ENCODE peak calls at places on chromosomes 7 and 10, in seven cellular contexts. W is thoracic aorta, X is cardiac muscle cell, F is lower lobe of right lung, I is Panc1, K is left lung, P is sigmoid colon. R is an unnamed sample. For H3K4me1, the result is how much of the 10 kb centered on the place peaks cover.

GRCh38 chr10:120422459-120422858 is 34.6 kb upstream of the PLPP4 start:
- DNase-seq in W (no peak), X (no peak), F (no peak), I (no peak), K (no peak), P (no peak), R (no peak)

GRCh38 chr7:69782917-69783684 is 184.8 kb downstream of the AUTS2 start:
- DNase-seq in W (no peak), X (no peak), F (no peak), I (no peak), K (peak), P (peak), R (no peak)

GRCh38 chr7:144863320-144863647 is 27.4 kb upstream of the TPK1 start:
- DNase-seq in W (no peak), X (no peak), F (no peak), I (no peak), K (no peak), P (no peak), R (no peak)

GRCh38 chr7:101555269-101555920 is 73.7 kb downstream of the MYL10 start:
- DNase-seq in W (no peak), X (no peak), F (no peak), I (no peak), K (peak), P (no peak), R (peak)

GRCh38 chr10:15027741-15028140 is 16.0 kb upstream of the OLAH start:
- DNase-seq in W (no peak), X (peak), F (no peak), I (no peak), K (no peak), P (no peak), R (no peak)

GRCh38 chr7:87339373-87339897 is 6.0 kb upstream of the CROT start:
- DNase-seq in W (no peak), X (no peak), F (no peak), I (no peak), K (no peak), P (no peak), R (no peak)

GRCh38 chr7:18693401-18693800 is 197.9 kb downstream of the HDAC9 start:
- DNase-seq in W (no peak), X (peak), F (no peak), I (peak), K (no peak), P (peak), R (no peak)

GRCh38 chr10:6050801-6051445 is 11.2 kb downstream of the IL2RA start:
- DNase-seq in W (no peak), X (no peak), F (peak), I (peak), K (peak), P (peak), R (peak)

GRCh38 chr10:95467162-95467599 is 94.0 kb downstream of the SORBS1 start:
- DNase-seq in W (no peak), X (peak), F (peak), I (no peak), K (no peak), P (peak), R (peak)

GRCh38 chr10:76786673-76787072 is 850.9 kb downstream of the KCNMA1 start:
- DNase-seq in W (no peak), X (no peak), F (no peak), I (no peak), K (no peak), P (no peak), R (no peak)

GRCh38 chr7:120989571-120990220 is 1.2 kb downstream of the CPED1 start:
- DNase-seq in W (no peak), X (no peak), F (no peak), I (no peak), K (no peak), P (peak), R (no peak)

GRCh38 chr10:118501637-118502440 is 93.6 kb downstream of the PRLHR start:
- DNase-seq in W (no peak), X (no peak), F (no peak), I (no peak), K (no peak), P (no peak), R (no peak)

GRCh38 chr10:88408111-88408510 is 175.0 kb downstream of the RNLS start:
- DNase-seq in W (no peak), X (no peak), F (no peak), I (no peak), K (no peak), P (no peak), R (no peak)

GRCh38 chr10:88413412-88413811 is 169.7 kb downstream of the RNLS start:
- DNase-seq in W (no peak), X (no peak), F (no peak), I (no peak), K (no peak), P (no peak), R (no peak)

GRCh38 chr10:88409824-88410223 is 173.3 kb downstream of the RNLS start:
- DNase-seq in W (no peak), X (no peak), F (no peak), I (no peak), K (no peak), P (no peak), R (no peak)

GRCh38 chr10:88409236-88409635 is 173.9 kb downstream of the RNLS start:
- DNase-seq in W (no peak), X (no peak), F (no peak), I (no peak), K (no peak), P (no peak), R (no peak)

DNA sequence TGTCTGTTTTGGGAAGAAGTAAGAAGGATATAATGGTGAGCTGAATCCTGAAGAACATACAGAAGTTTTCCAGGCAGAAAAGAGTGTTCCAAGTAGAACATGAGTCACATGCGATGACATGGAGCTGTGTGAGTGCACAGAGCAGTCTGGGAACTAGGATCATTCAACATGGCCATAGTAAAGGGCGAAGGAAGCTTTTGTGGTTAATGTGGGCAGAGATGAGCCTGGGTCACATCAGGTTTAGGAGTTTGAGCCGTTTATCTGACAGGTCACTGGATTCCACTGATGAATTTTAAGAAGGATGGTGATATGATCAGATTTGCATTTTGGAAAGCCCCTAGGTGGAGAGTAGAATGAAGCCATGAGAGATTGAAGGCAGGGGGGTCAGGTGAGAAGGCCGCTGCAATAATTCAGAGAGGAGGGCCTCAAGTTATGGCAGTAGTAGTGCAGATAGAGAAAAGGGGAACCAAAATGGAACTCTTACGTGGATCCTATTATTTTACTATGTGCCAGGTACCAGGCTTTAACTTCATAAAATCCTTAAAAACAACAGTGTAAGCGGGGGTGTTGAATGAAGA is 171.3 kb downstream of the RNLS start:
- DNase-seq in W (no peak), X (no peak), F (no peak), I (no peak), K (no peak), P (no peak), R (no peak)
- H3K4me1 ChIP-seq in W (under half), X (under half), F (under half), I (under half), K (under half), P (under half), R (under half)

GRCh38 chr10:102600816-102601215 is 43.5 kb upstream of the TRIM8 start:
- DNase-seq in W (no peak), X (no peak), F (no peak), I (no peak), K (no peak), P (peak), R (no peak)
- H3K27ac ChIP-seq in W (peak), X (peak), F (peak), I (no peak), K (no peak), P (no peak), R (peak)

DNA sequence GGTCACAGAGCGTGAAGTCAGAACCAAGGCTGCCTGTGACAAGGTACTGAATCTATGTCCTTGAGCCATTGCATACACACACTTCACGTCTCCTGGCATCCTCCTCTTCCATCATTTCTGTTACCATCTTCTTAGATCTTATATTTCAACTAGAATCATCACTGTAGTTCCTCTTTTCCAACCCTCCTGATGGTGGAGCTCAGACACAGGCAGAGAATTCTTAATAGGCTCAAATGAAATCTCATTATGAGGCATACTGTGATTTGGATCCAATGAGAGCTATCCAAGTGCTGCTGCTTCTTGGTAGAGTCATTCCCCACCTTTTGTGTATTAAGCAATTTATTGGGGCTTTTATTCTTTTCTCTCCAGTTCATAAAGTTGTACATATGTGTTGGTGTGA is 113.2 kb downstream of the CALCR start:
- DNase-seq in W (no peak), X (no peak), F (no peak), I (no peak), K (no peak), P (no peak), R (no peak)
- TF ChIP-seq CTCF in W (no peak), X (no peak), F (no peak), I (no peak), K (no peak), P (no peak), R (no peak)

DNA sequence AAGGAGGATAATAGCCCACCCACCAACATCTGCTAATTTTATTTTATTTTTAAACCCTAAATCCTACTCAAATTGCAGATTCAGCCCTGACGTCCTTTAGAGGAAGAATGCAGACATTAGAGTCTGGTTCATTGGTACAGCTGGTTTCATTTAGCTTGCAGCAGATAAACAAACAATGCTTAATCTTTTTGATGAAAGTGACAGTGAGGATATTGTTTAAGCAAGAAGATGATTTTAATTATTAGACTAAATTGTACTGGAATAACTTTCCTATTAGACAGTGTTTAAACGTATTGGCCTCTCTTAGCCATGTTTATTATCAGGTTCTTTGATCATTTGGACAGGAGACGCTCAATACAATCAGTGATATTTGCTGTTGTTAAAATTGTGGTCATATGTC is 164.8 kb downstream of the CDK14 start:
- DNase-seq in W (no peak), X (no peak), F (no peak), I (no peak), K (no peak), P (no peak), R (no peak)
- H3K4me1 ChIP-seq in W (under half), X (under half), F (under half), I (under half), K (under half), P (under half), R (under half)

DNA sequence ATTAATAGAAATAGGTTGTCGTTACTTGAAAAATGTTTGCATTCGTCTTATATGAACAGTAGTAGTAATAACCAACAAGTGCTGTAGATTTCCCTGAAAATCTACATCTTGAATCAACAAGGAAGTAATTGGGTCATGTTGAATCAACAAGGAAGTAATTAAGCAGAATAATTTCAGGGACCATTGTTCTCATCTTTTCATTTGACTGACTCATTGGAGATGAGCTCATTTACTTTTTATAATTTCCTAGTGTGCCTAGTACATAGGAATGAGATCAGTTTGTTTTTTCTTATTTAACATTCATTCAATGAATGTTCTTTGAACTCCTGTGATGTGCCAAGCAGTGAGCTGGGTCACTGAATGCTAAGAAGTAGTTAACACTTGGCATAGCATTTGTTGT is 8.2 kb downstream of the CLDN12 start:
- DNase-seq in W (no peak), X (no peak), F (no peak), I (no peak), K (no peak), P (no peak), R (no peak)
- H3K27ac ChIP-seq in W (no peak), X (no peak), F (no peak), I (no peak), K (no peak), P (no peak), R (no peak)

DNA sequence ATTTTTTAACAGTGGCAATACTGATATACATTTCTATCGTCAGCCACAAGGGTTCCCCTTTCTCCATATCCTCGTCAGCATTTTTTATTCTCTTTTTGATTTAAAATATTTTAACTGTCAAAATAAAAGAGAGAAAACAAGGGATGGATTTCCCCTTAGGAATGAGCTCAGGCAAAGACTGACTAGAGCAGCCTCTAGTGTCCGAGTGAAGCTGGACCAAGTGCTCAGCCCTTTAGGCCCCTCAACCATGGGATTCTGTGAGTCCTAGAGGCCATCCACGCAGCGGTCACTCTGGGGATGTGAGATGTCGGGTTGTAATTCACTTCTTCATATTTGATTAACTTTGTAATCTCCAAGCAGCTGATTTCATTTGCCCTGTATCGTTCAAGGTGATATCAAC is 137.4 kb upstream of the RNF32 start:
- DNase-seq in W (no peak), X (no peak), F (no peak), I (no peak), K (no peak), P (no peak), R (no peak)
- TF ChIP-seq CTCF in W (no peak), X (no peak), F (no peak), I (peak), K (no peak), P (no peak), R (no peak)

DNA sequence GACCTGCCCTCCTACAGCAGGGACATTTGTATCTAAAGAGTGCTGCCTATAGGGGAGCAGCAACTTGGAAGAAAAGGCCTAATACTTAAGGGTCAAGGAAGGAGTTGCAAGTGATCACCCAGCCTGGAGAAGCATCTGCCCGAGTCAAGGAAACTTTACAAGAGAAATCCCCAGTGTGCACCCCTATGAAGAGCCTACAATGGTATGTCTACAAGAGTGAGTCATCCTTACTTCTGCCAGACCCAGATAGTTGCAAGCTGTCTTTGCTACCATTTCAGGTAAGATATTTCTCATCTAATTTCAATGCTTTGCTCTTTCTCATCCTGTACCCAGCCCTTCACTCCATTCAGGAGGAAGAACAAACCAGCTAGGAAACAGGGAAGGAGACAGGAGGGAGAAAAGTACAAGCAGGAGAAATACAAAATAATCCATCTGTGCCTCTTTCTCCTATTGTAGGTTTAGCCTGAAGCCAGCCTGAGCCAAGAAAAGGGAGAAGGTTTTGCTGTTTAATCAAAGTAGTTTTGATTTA is 34.4 kb upstream of the AGR3 start:
- DNase-seq in W (no peak), X (no peak), F (no peak), I (no peak), K (no peak), P (no peak), R (no peak)
- H3K4me1 ChIP-seq in W (under half), X (under half), F (under half), I (under half), K (under half), P (under half), R (under half)